ENCODE peak calls at places on chromosome 13, in ten cellular contexts. I is left cardiac atrium; E is effector memory CD4-positive, alpha-beta T cell; T is stimulated activated CD4-positive, alpha-beta T cell treated with anti-CD3 and anti-CD28 coated beads, Interleukin-4, amount 100 ng/mL, for 48 hours; U is thoracic aorta; G is fibroblast of lung; L is foreskin fibroblast; Q is GOT3; Z is activated CD8-positive, alpha-beta T cell treated with anti-CD3 and anti-CD28 coated beads, Interleukin-2, amount 10 ng/mL, durations not matched to agents 7 days and 5 days; Y is COR-L47. S is an unnamed sample.

GRCh38 chr13:73225983-73226382 is 167.2 kb downstream of the KLF5 start:
- DNase-seq in U (no peak), G (no peak), I (no peak), E (no peak), T (no peak), Y (no peak), L (no peak), Z (no peak), Q (no peak), S (no peak)

GRCh38 chr13:86877449-86877848 is 793.7 kb upstream of the SLITRK5 start:
- DNase-seq in T (no peak), I (no peak), Z (no peak), G (peak; percentile 17), L (no peak), Y (no peak), E (no peak), Q (no peak), U (no peak), S (no peak)

GRCh38 chr13:48070942-48071341 is 24.0 kb downstream of the MED4 start:
- DNase-seq in Q (no peak), G (no peak), L (no peak), U (no peak), Y (no peak), T (no peak), Z (no peak), E (no peak), I (no peak), S (no peak)

GRCh38 chr13:73063166-73063565 is 4.4 kb downstream of the KLF5 start:
- DNase-seq in U (no peak), T (no peak), G (no peak), Y (no peak), Q (no peak), E (no peak), I (no peak), L (no peak), Z (no peak), S (no peak)

GRCh38 chr13:90806905-90807304 is 540.6 kb upstream of the MIR17HG start:
- DNase-seq in Z (no peak), E (no peak), U (no peak), Q (no peak), T (no peak), I (no peak), L (no peak), Y (no peak), G (no peak), S (no peak)

GRCh38 chr13:100645382-100645781 is 29.2 kb downstream of the TMTC4 start:
- DNase-seq in Q (no peak), L (no peak), U (no peak), E (no peak), Z (no peak), G (no peak), I (no peak), T (no peak), Y (peak; percentile 72), S (no peak)

GRCh38 chr13:34748078-34748477 is 194.0 kb upstream of the NBEA start:
- DNase-seq in Z (no peak), E (no peak), G (peak; percentile 92), Q (no peak), L (peak; percentile 9), Y (peak; percentile 24), U (no peak), T (no peak), I (peak; percentile 72), S (no peak)

GRCh38 chr13:113665582-113666323 is 1.3 kb upstream of the GRK1 start:
- DNase-seq in Q (no peak), T (no peak), U (no peak), E (no peak), G (no peak), Z (no peak), Y (no peak), L (no peak), I (no peak), S (no peak)

GRCh38 chr13:41756198-41756885 is 204.6 kb downstream of the VWA8 start:
- DNase-seq in E (no peak), Z (no peak), I (no peak), T (no peak), L (no peak), G (no peak), Y (no peak), U (no peak), Q (no peak), S (no peak)

GRCh38 chr13:92994056-92994455 is 232.6 kb upstream of the GPC6 start:
- DNase-seq in U (no peak), Z (no peak), T (no peak), Q (no peak), L (peak; percentile 62), E (no peak), G (peak; percentile 83), Y (no peak), I (no peak), S (no peak)

GRCh38 chr13:47146991-47147783 is 250.3 kb upstream of the HTR2A start:
- DNase-seq in Z (no peak), I (no peak), L (no peak), T (no peak), U (no peak), Q (no peak), Y (no peak), E (no peak), G (no peak), S (no peak)

GRCh38 chr13:52348983-52349780 is 56.8 kb downstream of the THSD1 start:
- DNase-seq in Q (no peak), Y (no peak), U (no peak), Z (no peak), I (no peak), G (peak; percentile 92), E (no peak), L (peak; percentile 85), T (no peak), S (no peak)

S was measured in T1000.